ENCODE peak calls at places on chromosomes 12 and 14, in nine cellular contexts. One of them, this sample, is unnamed. For H3K4me1, the result is how much of the 10 kb centered on the place peaks cover.

GRCh38 chr14:58297412-58297761 is 968 bp upstream of the ARID4A start:
- DNase-seq in fibroblast of lung: no peak
- DNase-seq in transverse colon: no peak
- DNase-seq in mucosa of descending colon: no peak
- DNase-seq in adipocyte: peak
- DNase-seq in adrenal gland: no peak
- DNase-seq in astrocyte: peak
- DNase-seq in PC-3: no peak
- DNase-seq in neuronal stem cell: no peak
- DNase-seq in this sample: no peak

GRCh38 chr14:104086210-104086660 is 735 bp downstream of the ASPG start:
- DNase-seq in fibroblast of lung: no peak
- DNase-seq in neuronal stem cell: no peak
- DNase-seq in astrocyte: no peak
- DNase-seq in adipocyte: no peak
- DNase-seq in adrenal gland: no peak
- DNase-seq in transverse colon: peak
- DNase-seq in mucosa of descending colon: no peak
- DNase-seq in PC-3: no peak
- DNase-seq in this sample: peak

GRCh38 chr12:104533134-104533533 is 76.4 kb downstream of the CHST11 start:
- DNase-seq in PC-3: peak
- DNase-seq in adrenal gland: no peak
- DNase-seq in transverse colon: no peak
- DNase-seq in fibroblast of lung: no peak
- DNase-seq in astrocyte: peak
- DNase-seq in adipocyte: no peak
- DNase-seq in neuronal stem cell: no peak
- DNase-seq in mucosa of descending colon: no peak
- DNase-seq in this sample: no peak

GRCh38 chr12:107163413-107163812 is 70.1 kb upstream of the CRY1 start:
- DNase-seq in astrocyte: no peak
- DNase-seq in adipocyte: no peak
- DNase-seq in mucosa of descending colon: no peak
- DNase-seq in neuronal stem cell: no peak
- DNase-seq in adrenal gland: no peak
- DNase-seq in transverse colon: no peak
- DNase-seq in PC-3: peak
- DNase-seq in fibroblast of lung: no peak
- DNase-seq in this sample: no peak

GRCh38 chr12:5921027-5921909 is 23.8 kb downstream of the ANO2 start:
- DNase-seq in mucosa of descending colon: no peak
- DNase-seq in astrocyte: no peak
- DNase-seq in neuronal stem cell: no peak
- DNase-seq in transverse colon: no peak
- DNase-seq in PC-3: no peak
- DNase-seq in adrenal gland: no peak
- DNase-seq in adipocyte: no peak
- DNase-seq in fibroblast of lung: no peak
- DNase-seq in this sample: no peak

GRCh38 chr12:14950982-14951746 is 10.2 kb downstream of the ARHGDIB start:
- DNase-seq in neuronal stem cell: peak
- DNase-seq in transverse colon: peak
- DNase-seq in adipocyte: no peak
- DNase-seq in fibroblast of lung: no peak
- DNase-seq in PC-3: peak
- DNase-seq in mucosa of descending colon: no peak
- DNase-seq in adrenal gland: peak
- DNase-seq in astrocyte: no peak
- DNase-seq in this sample: peak

GRCh38 chr12:56998981-56999380 is 7.4 kb downstream of the ZBTB39 start:
- DNase-seq in transverse colon: peak
- DNase-seq in adrenal gland: no peak
- DNase-seq in astrocyte: no peak
- DNase-seq in adipocyte: no peak
- DNase-seq in neuronal stem cell: no peak
- DNase-seq in fibroblast of lung: no peak
- DNase-seq in mucosa of descending colon: no peak
- DNase-seq in PC-3: no peak
- DNase-seq in this sample: no peak

GRCh38 chr12:19082365-19082911 is 47.1 kb upstream of the PLEKHA5 start:
- DNase-seq in PC-3: no peak
- DNase-seq in fibroblast of lung: no peak
- DNase-seq in astrocyte: no peak
- DNase-seq in neuronal stem cell: no peak
- DNase-seq in mucosa of descending colon: no peak
- DNase-seq in adrenal gland: no peak
- DNase-seq in transverse colon: no peak
- DNase-seq in adipocyte: no peak
- DNase-seq in this sample: no peak

GRCh38 chr14:74347795-74348100 is 523 bp upstream of the VRTN start:
- DNase-seq in mucosa of descending colon: no peak
- DNase-seq in neuronal stem cell: no peak
- DNase-seq in PC-3: no peak
- DNase-seq in adipocyte: no peak
- DNase-seq in adrenal gland: no peak
- DNase-seq in fibroblast of lung: no peak
- DNase-seq in transverse colon: no peak
- DNase-seq in astrocyte: no peak
- DNase-seq in this sample: peak

GRCh38 chr12:78888583-78888982 is 24.0 kb downstream of the SYT1 start:
- DNase-seq in PC-3: no peak
- DNase-seq in mucosa of descending colon: no peak
- DNase-seq in adrenal gland: no peak
- DNase-seq in transverse colon: no peak
- DNase-seq in astrocyte: peak
- DNase-seq in fibroblast of lung: no peak
- DNase-seq in adipocyte: no peak
- DNase-seq in neuronal stem cell: no peak
- DNase-seq in this sample: no peak

GRCh38 chr14:67820428-67820881 is 876 bp downstream of the RAD51B start:
- DNase-seq in adipocyte: no peak
- DNase-seq in transverse colon: peak
- DNase-seq in neuronal stem cell: no peak
- DNase-seq in astrocyte: peak
- DNase-seq in PC-3: peak
- DNase-seq in mucosa of descending colon: peak
- DNase-seq in adrenal gland: no peak
- DNase-seq in fibroblast of lung: peak
- DNase-seq in this sample: peak

GRCh38 chr14:37588956-37589737 is 5.9 kb downstream of the FOXA1 start:
- DNase-seq in transverse colon: peak
- DNase-seq in neuronal stem cell: no peak
- DNase-seq in adrenal gland: no peak
- DNase-seq in mucosa of descending colon: peak
- DNase-seq in PC-3: peak
- DNase-seq in fibroblast of lung: no peak
- DNase-seq in astrocyte: no peak
- DNase-seq in adipocyte: no peak
- DNase-seq in this sample: peak

GRCh38 chr14:37590096-37590809 is 4.8 kb downstream of the FOXA1 start:
- DNase-seq in PC-3: peak
- DNase-seq in mucosa of descending colon: no peak
- DNase-seq in fibroblast of lung: no peak
- DNase-seq in transverse colon: no peak
- DNase-seq in adipocyte: no peak
- DNase-seq in adrenal gland: no peak
- DNase-seq in neuronal stem cell: no peak
- DNase-seq in astrocyte: no peak
- DNase-seq in this sample: no peak

GRCh38 chr14:37591941-37592287 is 3.1 kb downstream of the FOXA1 start:
- DNase-seq in fibroblast of lung: no peak
- DNase-seq in PC-3: peak
- DNase-seq in astrocyte: no peak
- DNase-seq in adipocyte: no peak
- DNase-seq in transverse colon: peak
- DNase-seq in neuronal stem cell: no peak
- DNase-seq in mucosa of descending colon: peak
- DNase-seq in adrenal gland: no peak
- DNase-seq in this sample: no peak

GRCh38 chr14:37591311-37591940 is 3.6 kb downstream of the FOXA1 start:
- DNase-seq in astrocyte: no peak
- DNase-seq in fibroblast of lung: no peak
- DNase-seq in transverse colon: peak
- DNase-seq in adrenal gland: no peak
- DNase-seq in neuronal stem cell: no peak
- DNase-seq in mucosa of descending colon: peak
- DNase-seq in PC-3: peak
- DNase-seq in adipocyte: no peak
- DNase-seq in this sample: peak

GRCh38 chr14:37590810-37591139 is 4.3 kb downstream of the FOXA1 start:
- DNase-seq in neuronal stem cell: no peak
- DNase-seq in astrocyte: no peak
- DNase-seq in transverse colon: no peak
- DNase-seq in mucosa of descending colon: no peak
- DNase-seq in adipocyte: no peak
- DNase-seq in adrenal gland: no peak
- DNase-seq in fibroblast of lung: no peak
- DNase-seq in PC-3: peak
- DNase-seq in this sample: no peak
- H3K4me1 ChIP-seq in neuronal stem cell: under half
- H3K4me1 ChIP-seq in astrocyte: under half
- H3K4me1 ChIP-seq in transverse colon: under half
- H3K4me1 ChIP-seq in mucosa of descending colon: under half
- H3K4me1 ChIP-seq in adipocyte: under half
- H3K4me1 ChIP-seq in adrenal gland: under half
- H3K4me1 ChIP-seq in fibroblast of lung: under half
- H3K4me1 ChIP-seq in PC-3: under half
- H3K4me1 ChIP-seq in this sample: under half

DNA sequence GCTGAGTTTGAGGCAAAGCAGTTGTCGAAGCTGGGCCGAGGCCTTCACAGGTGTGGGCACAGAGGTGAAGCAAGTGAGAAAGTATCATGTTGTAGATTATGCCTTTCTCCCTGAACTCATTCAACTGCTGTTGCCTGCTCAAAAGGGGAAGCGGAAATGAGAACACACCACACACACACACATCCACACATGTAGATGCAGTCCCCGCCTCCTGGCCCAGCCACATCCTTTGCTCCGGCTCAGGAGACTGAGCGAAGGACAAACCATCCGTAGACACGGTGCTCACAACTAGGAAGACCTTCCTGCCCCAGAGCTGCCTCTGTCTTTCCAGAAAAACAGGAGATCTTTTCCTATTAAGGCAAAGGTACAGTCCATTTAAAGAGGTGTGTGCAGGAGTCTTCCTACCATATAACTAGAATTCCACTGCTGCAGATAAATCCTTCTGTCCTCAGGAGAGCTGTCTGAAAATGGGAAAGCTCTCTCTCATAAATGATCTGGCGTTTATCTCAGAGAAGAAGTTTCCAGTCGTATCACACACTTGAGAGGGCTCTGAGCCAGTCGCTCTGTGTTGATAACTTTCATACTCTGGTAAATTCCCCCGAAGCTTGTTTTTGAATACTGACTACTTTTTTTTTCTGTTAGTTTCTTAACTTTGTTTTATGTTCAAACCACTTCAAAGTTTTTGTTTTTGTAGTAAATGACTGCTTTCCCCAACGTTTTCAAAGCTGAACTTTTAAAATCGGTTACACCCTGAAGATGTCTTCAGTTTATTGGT is at the start of gene TESPA1:
- DNase-seq in astrocyte: no peak
- DNase-seq in adipocyte: no peak
- DNase-seq in adrenal gland: peak
- DNase-seq in neuronal stem cell: no peak
- DNase-seq in transverse colon: peak
- DNase-seq in PC-3: no peak
- DNase-seq in mucosa of descending colon: peak
- DNase-seq in fibroblast of lung: no peak
- DNase-seq in this sample: no peak
- H3K4me1 ChIP-seq in astrocyte: under half
- H3K4me1 ChIP-seq in adipocyte: under half
- H3K4me1 ChIP-seq in adrenal gland: under half
- H3K4me1 ChIP-seq in neuronal stem cell: under half
- H3K4me1 ChIP-seq in transverse colon: under half
- H3K4me1 ChIP-seq in PC-3: under half
- H3K4me1 ChIP-seq in mucosa of descending colon: under half
- H3K4me1 ChIP-seq in fibroblast of lung: under half
- H3K4me1 ChIP-seq in this sample: under half

DNA sequence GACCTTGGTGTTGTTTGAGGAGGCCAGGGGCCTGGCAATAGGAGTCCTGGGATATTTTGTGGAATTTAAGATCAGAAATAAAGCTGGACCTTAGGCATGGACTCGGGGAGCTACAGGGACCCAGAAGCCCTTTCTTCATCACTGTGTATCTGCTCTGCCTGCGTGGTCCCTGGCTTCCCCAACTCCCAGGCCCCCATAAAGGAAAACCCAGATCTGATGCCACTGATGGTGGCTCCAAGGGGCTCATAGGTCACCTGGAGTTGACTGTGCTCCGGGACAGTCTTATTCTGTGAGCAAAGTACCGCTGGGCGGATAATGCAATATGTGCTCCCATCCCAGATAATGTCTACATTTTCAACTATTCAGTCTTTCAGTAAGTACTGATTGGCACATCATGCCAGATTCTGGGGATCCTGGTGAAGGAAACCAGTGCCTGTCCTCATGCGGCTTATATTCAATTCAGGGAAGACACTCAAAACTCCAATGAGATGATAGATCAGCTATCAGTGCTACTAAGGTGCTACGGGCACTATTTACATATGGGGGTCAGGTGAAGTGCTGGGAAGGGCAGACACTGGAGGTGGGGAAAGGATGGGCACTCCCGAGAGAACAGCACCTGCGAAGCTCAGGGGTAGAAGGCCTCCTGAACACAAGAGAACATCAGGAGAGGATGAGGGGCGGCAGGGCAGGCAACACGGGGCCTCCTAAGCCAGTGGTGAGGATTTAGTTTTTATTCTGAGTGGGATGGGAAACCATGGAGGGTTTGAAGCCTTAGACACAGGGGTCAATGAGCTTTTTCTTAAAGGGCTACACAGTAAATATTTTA is 5.5 kb upstream of the SELPLG start:
- DNase-seq in fibroblast of lung: no peak
- DNase-seq in PC-3: no peak
- DNase-seq in transverse colon: no peak
- DNase-seq in astrocyte: no peak
- DNase-seq in adrenal gland: no peak
- DNase-seq in mucosa of descending colon: no peak
- DNase-seq in adipocyte: no peak
- DNase-seq in neuronal stem cell: no peak
- DNase-seq in this sample: peak
- H3K4me1 ChIP-seq in fibroblast of lung: under half
- H3K4me1 ChIP-seq in PC-3: under half
- H3K4me1 ChIP-seq in transverse colon: half or more
- H3K4me1 ChIP-seq in astrocyte: under half
- H3K4me1 ChIP-seq in adrenal gland: under half
- H3K4me1 ChIP-seq in mucosa of descending colon: under half
- H3K4me1 ChIP-seq in adipocyte: half or more
- H3K4me1 ChIP-seq in neuronal stem cell: under half
- H3K4me1 ChIP-seq in this sample: under half

DNA sequence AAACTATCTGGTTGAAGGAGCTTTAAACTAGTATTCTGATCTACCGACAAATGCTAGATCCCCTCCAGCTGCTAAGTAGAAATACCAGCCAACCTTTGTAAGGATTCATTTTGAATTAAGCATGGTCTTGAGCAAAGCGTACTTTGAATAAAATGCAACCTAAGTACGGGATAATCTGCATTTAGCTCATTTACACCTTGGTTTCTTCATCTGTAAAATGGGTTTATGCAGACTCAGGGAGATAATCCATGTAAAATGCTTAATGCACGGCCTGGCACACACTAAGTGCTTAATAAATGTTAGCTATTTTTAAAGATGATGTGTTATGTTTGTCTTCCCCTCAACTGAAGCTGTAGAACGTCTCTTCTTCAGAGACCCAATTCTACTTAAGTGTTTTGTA is 15.9 kb downstream of the EGLN3 start:
- DNase-seq in adrenal gland: no peak
- DNase-seq in fibroblast of lung: no peak
- DNase-seq in neuronal stem cell: no peak
- DNase-seq in PC-3: no peak
- DNase-seq in transverse colon: no peak
- DNase-seq in adipocyte: no peak
- DNase-seq in mucosa of descending colon: no peak
- DNase-seq in astrocyte: no peak
- DNase-seq in this sample: no peak
- H3K4me1 ChIP-seq in adrenal gland: under half
- H3K4me1 ChIP-seq in fibroblast of lung: under half
- H3K4me1 ChIP-seq in neuronal stem cell: under half
- H3K4me1 ChIP-seq in PC-3: under half
- H3K4me1 ChIP-seq in transverse colon: half or more
- H3K4me1 ChIP-seq in adipocyte: under half
- H3K4me1 ChIP-seq in mucosa of descending colon: under half
- H3K4me1 ChIP-seq in astrocyte: under half
- H3K4me1 ChIP-seq in this sample: under half